ENCODE peak calls at places on chromosomes 4 and X, in ten cellular contexts. Y is heart left ventricle; Q is right cardiac atrium; G is tibial artery; H is spleen; B is psoas muscle; N is HepG2; C is left ventricle myocardium inferior; K is tibial nerve; P is CD8-positive, alpha-beta T cell. S is an unnamed sample.

GRCh38 chr4:153555730-153556440 is 89.7 kb downstream of the TMEM131L start:
- DNase-seq in B (peak; percentile 69), H (no peak), P (no peak), C (peak; percentile 90), N (peak; percentile 48), G (peak; percentile 81), K (peak; percentile 47), Y (peak; percentile 89), Q (peak; percentile 93), S (no peak)

GRCh38 chr4:184593461-184593860 is 55.8 kb downstream of the CASP3 start:
- DNase-seq in P (no peak), B (no peak), Y (no peak), N (no peak), H (no peak), Q (no peak), G (no peak), K (no peak), C (no peak), S (no peak)

GRCh38 chrX:135345328-135345645 is 36.0 kb downstream of the ETDC start:
- DNase-seq in Y (peak; percentile 52), Q (peak; percentile 74), C (peak; percentile 45), K (peak; percentile 29), B (peak; percentile 42), N (no peak), H (no peak), P (no peak), G (peak; percentile 32), S (no peak)

GRCh38 chr4:137495578-137495977 is 36.7 kb downstream of the PCDH18 start:
- DNase-seq in G (no peak), H (no peak), Y (no peak), B (no peak), C (no peak), Q (no peak), P (no peak), K (no peak), N (no peak), S (no peak)

GRCh38 chr4:3827616-3828492 is 61.7 kb downstream of the ADRA2C start:
- DNase-seq in Q (peak; percentile 95), C (peak; percentile 85), G (peak; percentile 66), P (no peak), H (peak; percentile 83), B (peak; percentile 75), N (peak; percentile 85), Y (peak; percentile 88), K (no peak), S (no peak)

GRCh38 chr4:88661724-88662123 is 35.9 kb downstream of the NAP1L5 start:
- DNase-seq in G (no peak), Q (no peak), P (no peak), N (no peak), K (no peak), Y (no peak), H (no peak), B (no peak), C (no peak), S (no peak)

GRCh38 chrX:93422693-93423092 is 250.7 kb downstream of the NAP1L3 start:
- DNase-seq in G (no peak), B (no peak), K (no peak), C (no peak), N (peak; percentile 0), P (no peak), H (no peak), Q (no peak), Y (no peak), S (no peak)

GRCh38 chr4:24321151-24321550 is 263.2 kb downstream of the DHX15 start:
- DNase-seq in N (no peak), Q (no peak), C (no peak), K (no peak), P (no peak), Y (no peak), G (no peak), B (no peak), H (no peak), S (no peak)

GRCh38 chr4:146033149-146033548 is 94.5 kb upstream of the ZNF827 start:
- DNase-seq in G (no peak), P (no peak), B (no peak), Q (no peak), C (no peak), N (peak; percentile 6), K (no peak), Y (no peak), H (no peak), S (no peak)

GRCh38 chr4:39308576-39308975 is 57.6 kb downstream of the RFC1 start:
- DNase-seq in Y (no peak), Q (no peak), K (no peak), B (no peak), H (no peak), G (no peak), C (no peak), N (no peak), P (no peak), S (no peak)

GRCh38 chr4:3311489-3312171 is 18.8 kb downstream of the RGS12 start:
- DNase-seq in K (no peak), B (no peak), N (no peak), H (peak; percentile 27), Q (peak; percentile 25), P (peak; percentile 27), G (no peak), Y (no peak), C (no peak), S (no peak)

GRCh38 chr4:40736910-40737309 is 12.8 kb upstream of the NSUN7 start:
- DNase-seq in Y (no peak), P (no peak), K (no peak), N (peak; percentile 21), C (no peak), G (no peak), H (no peak), Q (no peak), B (no peak), S (no peak)

GRCh38 chr4:157221895-157222763 is 1.6 kb downstream of the GRIA2 start:
- DNase-seq in C (no peak), Q (peak; percentile 51), K (no peak), B (no peak), H (peak; percentile 50), G (no peak), P (no peak), Y (no peak), N (no peak), S (no peak)

GRCh38 chr4:43556262-43556661 is 663.7 kb downstream of the GRXCR1 start:
- DNase-seq in C (no peak), K (no peak), P (no peak), H (no peak), B (no peak), Q (no peak), Y (no peak), G (no peak), N (no peak), S (no peak)

GRCh38 chrX:40087574-40088298 is 10.0 kb downstream of the BCOR start:
- DNase-seq in H (peak; percentile 23), B (no peak), Q (no peak), N (no peak), Y (no peak), P (no peak), K (no peak), G (no peak), C (no peak), S (no peak)

GRCh38 chr4:77695769-77696168 is 90.1 kb downstream of the CXCL13 start:
- DNase-seq in G (no peak), Y (no peak), B (no peak), C (no peak), Q (no peak), K (no peak), H (no peak), P (no peak), N (peak; percentile 56), S (no peak)

GRCh38 chr4:26877946-26878345 is 17.3 kb downstream of the STIM2 start:
- DNase-seq in B (no peak), P (no peak), G (no peak), Y (no peak), K (no peak), H (no peak), Q (no peak), C (no peak), N (no peak), S (no peak)
- H3K9me3 ChIP-seq in B (no peaks in the 10 kb centered on the region), P (no peaks in the 10 kb centered on the region), G (no peaks in the 10 kb centered on the region), Y (no peaks in the 10 kb centered on the region), K (no peaks in the 10 kb centered on the region), H (peaks cover 21% of the 10 kb centered on the region), Q (no peaks in the 10 kb centered on the region), C (peaks cover 8% of the 10 kb centered on the region), N (no peaks in the 10 kb centered on the region), S (no peaks in the 10 kb centered on the region)

DNA sequence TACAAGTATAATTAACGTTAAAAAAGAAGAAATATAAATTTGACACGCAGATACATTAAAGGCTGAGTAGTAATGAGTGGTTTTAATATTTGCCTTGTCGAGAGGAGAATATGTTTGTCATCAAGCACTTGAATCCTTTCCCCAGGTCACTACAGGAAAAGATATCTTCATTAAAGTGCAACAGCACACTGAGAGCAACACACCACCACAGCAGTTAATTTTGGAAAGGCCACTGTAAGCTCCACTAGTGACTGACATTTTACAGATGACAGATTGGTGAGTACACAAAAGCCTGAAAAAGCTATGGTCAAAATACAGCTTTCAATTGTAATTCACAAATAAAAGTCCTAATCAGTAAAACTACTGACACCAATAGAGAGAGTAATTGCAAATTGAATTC is 76.6 kb downstream of the ZNF718 start:
- DNase-seq in P (no peak), B (no peak), N (no peak), G (no peak), K (no peak), H (no peak), Q (no peak), C (no peak), Y (no peak), S (no peak)
- H3K9me3 ChIP-seq in P (peaks cover 5% of the 10 kb centered on the region), B (peaks cover 27% of the 10 kb centered on the region), N (peaks cover 100% of the 10 kb centered on the region), G (peaks cover 2% of the 10 kb centered on the region), K (no peaks in the 10 kb centered on the region), H (peaks cover 100% of the 10 kb centered on the region), Q (peaks cover 2% of the 10 kb centered on the region), C (peaks cover 83% of the 10 kb centered on the region), Y (no peaks in the 10 kb centered on the region), S (peaks cover 21% of the 10 kb centered on the region)

DNA sequence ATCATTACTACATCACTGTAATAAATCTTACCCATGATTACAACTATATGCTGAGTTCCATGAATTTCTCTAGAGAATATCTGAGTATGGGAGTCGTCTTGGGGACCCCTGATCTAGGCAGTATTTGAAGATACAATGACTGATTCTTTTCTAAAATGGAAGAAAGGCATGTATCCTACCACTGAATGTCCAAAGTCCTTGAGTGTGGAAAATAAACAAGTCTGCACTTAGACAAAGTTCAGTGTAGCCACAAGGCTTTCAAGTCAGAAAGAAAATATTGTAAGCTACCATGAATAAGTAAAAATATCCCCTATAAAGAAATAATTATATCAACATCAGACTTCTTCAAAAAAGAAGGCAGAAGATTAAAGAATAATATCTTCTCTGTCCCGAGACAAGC is 42.4 kb downstream of the ZNF674 start:
- DNase-seq in P (no peak), C (no peak), B (no peak), K (no peak), N (peak; percentile 27), Q (no peak), Y (no peak), H (no peak), G (no peak), S (no peak)
- H3K9me3 ChIP-seq in P (peaks cover 14% of the 10 kb centered on the region), C (peaks cover 59% of the 10 kb centered on the region), B (peaks cover 44% of the 10 kb centered on the region), K (no peaks in the 10 kb centered on the region), N (peaks cover 9% of the 10 kb centered on the region), Q (no peaks in the 10 kb centered on the region), Y (peaks cover 2% of the 10 kb centered on the region), H (peaks cover 89% of the 10 kb centered on the region), G (no peaks in the 10 kb centered on the region), S (peaks cover 2% of the 10 kb centered on the region)

DNA sequence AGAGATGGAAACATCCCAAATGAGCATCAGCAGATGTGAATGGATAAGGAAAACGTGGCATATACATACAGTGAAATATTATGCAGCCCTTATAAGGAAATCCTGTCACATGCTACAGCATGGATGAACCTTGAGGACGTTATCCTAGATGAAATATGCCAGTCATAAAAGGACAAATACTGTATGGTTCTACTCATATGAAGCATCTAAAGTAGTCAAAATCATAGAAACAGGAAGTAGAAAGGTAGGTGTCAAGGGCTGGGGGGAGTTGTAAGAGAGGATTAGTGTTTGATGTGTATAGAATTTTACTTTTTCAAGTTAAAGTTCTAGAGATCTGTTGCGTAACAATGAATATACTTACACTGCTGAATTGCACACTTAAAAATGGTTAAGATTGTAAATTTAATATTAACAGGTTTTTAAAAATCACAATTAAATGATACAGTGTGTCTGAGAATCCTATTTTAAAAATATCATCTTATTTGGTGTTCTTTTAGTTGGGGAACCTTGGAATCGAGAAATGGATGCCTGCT is 58.5 kb downstream of the KDM6A start:
- DNase-seq in K (no peak), C (no peak), H (no peak), Q (no peak), Y (no peak), N (no peak), P (no peak), B (no peak), G (no peak), S (no peak)
- H3K9me3 ChIP-seq in K (no peaks in the 10 kb centered on the region), C (no peaks in the 10 kb centered on the region), H (no peaks in the 10 kb centered on the region), Q (no peaks in the 10 kb centered on the region), Y (no peaks in the 10 kb centered on the region), N (no peaks in the 10 kb centered on the region), P (no peaks in the 10 kb centered on the region), B (no peaks in the 10 kb centered on the region), G (no peaks in the 10 kb centered on the region), S (no peaks in the 10 kb centered on the region)

S was measured in T-helper 17 cell.